ENCODE peak calls at places on chromosomes 2 and 18, in seven cellular contexts. Y is osteoblast; D is neural crest cell; S is AG09319; F is transverse colon; J is CD8-positive, alpha-beta T cell; L is AG10803. W is an unnamed sample.
A peak's percentile ranks its signal among the peaks of the same experiment; 100 is the strongest.

GRCh38 chr2:195404650-195405049 is 252.4 kb upstream of the SLC39A10 start:
- DNase-seq in J (no peak), S (no peak), Y (no peak), L (peak; percentile 5), F (no peak), D (no peak), W (no peak)

GRCh38 chr2:45029215-45029614 is 20.0 kb upstream of the SIX2 start:
- DNase-seq in S (no peak), J (no peak), L (peak; percentile 15), D (no peak), F (no peak), Y (no peak), W (peak; percentile 50)

GRCh38 chr2:70094978-70095832 is 7.9 kb downstream of the PCBP1 start:
- DNase-seq in S (no peak), Y (peak; percentile 94), L (peak; percentile 80), J (no peak), F (peak; percentile 58), D (no peak), W (no peak)

GRCh38 chr2:178584666-178585065 is 104.4 kb downstream of the PLEKHA3 start:
- DNase-seq in D (no peak), Y (no peak), F (no peak), S (no peak), L (no peak), J (no peak), W (no peak)

GRCh38 chr2:190478572-190478971 is 56.0 kb downstream of the NEMP2 start:
- DNase-seq in Y (no peak), F (no peak), J (no peak), D (no peak), S (no peak), L (no peak), W (no peak)

GRCh38 chr18:24397131-24397693 is 412 bp downstream of the OSBPL1A start:
- DNase-seq in S (peak; percentile 39), J (no peak), L (peak; percentile 65), F (peak; percentile 67), Y (peak; percentile 79), D (no peak), W (peak; percentile 86)

GRCh38 chr2:74746480-74746879 is 87.4 kb upstream of the HK2 start:
- DNase-seq in Y (no peak), F (no peak), J (no peak), L (no peak), D (no peak), S (no peak), W (no peak)

GRCh38 chr2:187453078-187453641 is 5.1 kb upstream of the CALCRL start:
- DNase-seq in F (no peak), L (peak; percentile 23), J (no peak), Y (no peak), D (no peak), S (no peak), W (peak; percentile 60)

GRCh38 chr18:23238651-23239349 is 103.5 kb downstream of the CABLES1 start:
- DNase-seq in F (no peak), J (no peak), S (no peak), D (no peak), Y (no peak), L (peak; percentile 66), W (peak; percentile 65)

GRCh38 chr2:74006424-74006823 is 21.7 kb downstream of the TET3 start:
- DNase-seq in S (no peak), Y (no peak), J (no peak), L (no peak), F (no peak), D (no peak), W (no peak)

GRCh38 chr2:219661955-219662395 is 34.5 kb downstream of the SLC4A3 start:
- DNase-seq in F (no peak), L (peak; percentile 48), D (no peak), S (no peak), J (no peak), Y (no peak), W (peak; percentile 54)

GRCh38 chr18:25121442-25121841 is 230.5 kb downstream of the ZNF521 start:
- DNase-seq in J (no peak), S (no peak), D (no peak), L (no peak), F (no peak), Y (no peak), W (no peak)

GRCh38 chr2:239216614-239217273 is 184.1 kb downstream of the HDAC4 start:
- DNase-seq in F (no peak), D (no peak), L (no peak), Y (no peak), J (no peak), S (no peak), W (no peak)

GRCh38 chr2:62409442-62409841 is 96.6 kb downstream of the TMEM17 start:
- DNase-seq in F (no peak), S (no peak), L (no peak), Y (peak; percentile 14), J (no peak), D (no peak), W (peak; percentile 26)

GRCh38 chr2:85400541-85400940 is 9.6 kb downstream of the CAPG start:
- DNase-seq in J (no peak), S (no peak), Y (no peak), F (no peak), D (no peak), L (no peak), W (no peak)

GRCh38 chr2:20356042-20356441 is 5.4 kb upstream of the PUM2 start:
- DNase-seq in Y (peak; percentile 65), J (no peak), D (no peak), F (no peak), L (peak; percentile 89), S (peak; percentile 64), W (peak; percentile 96)

GRCh38 chr2:39377226-39377939 is 59.7 kb downstream of the MAP4K3 start:
- DNase-seq in F (peak; percentile 35), J (no peak), Y (no peak), D (no peak), L (no peak), S (no peak), W (peak; percentile 17)

GRCh38 chr2:226639550-226639949 is 160.1 kb downstream of the IRS1 start:
- DNase-seq in D (no peak), F (no peak), Y (no peak), L (no peak), J (no peak), S (no peak), W (no peak)

GRCh38 chr2:216287251-216287650 is 85.0 kb downstream of the MARCHF4 start:
- DNase-seq in J (no peak), S (no peak), L (peak; percentile 73), F (no peak), D (no peak), Y (no peak), W (peak; percentile 9)

GRCh38 chr2:167438206-167438605 is 549.9 kb downstream of the XIRP2 start:
- DNase-seq in J (no peak), S (no peak), D (no peak), F (no peak), Y (no peak), L (no peak), W (peak; percentile 71)

GRCh38 chr2:19288291-19288690 is 70.1 kb downstream of the OSR1 start:
- DNase-seq in L (no peak), D (no peak), S (no peak), Y (no peak), J (no peak), F (no peak), W (no peak)

GRCh38 chr2:172102159-172102857 is 392 bp downstream of the DLX2 start:
- DNase-seq in L (peak; percentile 82), Y (peak; percentile 97), D (no peak), S (peak; percentile 92), J (no peak), F (no peak), W (no peak)

DNA sequence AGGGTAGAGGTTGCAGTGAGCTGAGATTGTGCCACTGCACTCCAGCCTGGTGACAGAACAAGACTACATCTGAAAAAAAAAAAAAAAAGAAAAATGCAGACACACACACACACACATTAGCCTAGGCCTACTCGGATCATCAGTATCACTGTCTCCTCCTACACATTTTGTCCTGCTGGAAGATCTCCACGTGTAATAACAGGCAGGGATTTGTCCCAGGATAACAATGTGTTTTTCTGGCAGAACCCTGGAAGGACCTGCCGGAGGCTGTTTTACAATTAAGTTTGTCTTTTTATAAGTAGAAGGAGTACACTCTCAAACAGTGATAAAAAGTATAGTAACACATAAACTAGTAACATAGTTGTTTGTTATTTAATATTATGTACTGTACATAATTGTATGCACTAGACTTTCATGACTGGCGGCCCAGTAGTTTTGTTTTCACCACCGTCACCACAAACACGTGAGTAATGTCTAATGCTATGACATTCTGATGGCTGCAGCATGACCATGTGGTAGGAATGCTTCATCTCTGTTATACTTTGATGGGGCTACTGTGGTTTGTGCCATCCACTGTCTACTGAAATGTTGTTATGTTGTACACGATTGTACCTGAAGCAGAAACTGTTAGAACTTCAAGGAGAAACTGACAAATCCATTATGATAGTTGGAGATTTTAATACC is 130.6 kb downstream of the ATP9B start:
- DNase-seq in Y (peak; percentile 78), F (no peak), L (peak; percentile 60), D (no peak), S (no peak), J (no peak), W (peak; percentile 40)
- TF ChIP-seq CTCF in Y (peak; percentile 44), F (no peak), L (peak; percentile 39), D (no peak), S (no peak), J (no peak), W (peak; percentile 20)

DNA sequence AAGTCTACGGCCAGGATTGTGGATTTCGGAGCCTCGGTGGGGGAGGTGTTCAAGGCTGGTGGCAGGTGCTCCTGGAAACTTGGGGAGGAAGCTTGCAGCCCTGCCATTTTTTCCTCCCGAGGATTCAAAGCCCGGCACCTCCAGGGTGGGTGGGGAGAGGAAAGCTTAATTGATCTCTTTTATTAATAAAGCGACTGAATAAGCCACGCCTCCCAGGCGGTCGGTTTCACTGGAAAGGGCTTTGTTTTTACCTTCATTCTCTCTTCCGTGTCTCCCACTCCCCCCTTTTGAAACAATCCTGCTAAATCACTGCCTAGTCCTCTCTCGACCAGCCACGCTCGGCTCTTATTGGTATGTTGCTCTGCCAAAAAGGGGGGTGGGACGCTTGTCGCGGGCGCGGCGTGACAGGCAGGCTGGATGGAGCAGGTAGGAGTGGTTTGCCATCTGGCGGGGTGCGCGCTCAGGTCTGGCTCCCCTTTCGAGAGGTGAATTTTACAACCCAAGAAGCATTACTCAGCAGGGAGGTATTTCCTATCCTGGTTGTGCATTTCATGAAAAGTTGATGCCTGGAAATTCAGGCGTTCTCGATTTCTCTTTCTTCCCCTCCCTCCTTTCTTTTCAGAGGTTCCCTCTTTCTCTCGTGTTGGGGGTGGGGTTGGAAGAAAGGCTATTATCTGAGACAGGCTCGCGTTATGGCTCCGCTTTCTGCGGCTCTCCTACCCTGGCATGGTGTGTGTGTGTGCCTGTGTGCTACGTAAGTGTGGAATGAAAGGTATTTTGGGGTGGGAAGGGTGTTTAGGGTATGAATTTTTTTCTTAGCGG is 1.4 kb downstream of the NEDD4L start:
- DNase-seq in F (peak; percentile 78), D (peak; percentile 31), S (no peak), L (no peak), Y (peak; percentile 55), J (no peak), W (peak; percentile 44)
- TF ChIP-seq CTCF in F (no peak), D (no peak), S (no peak), L (no peak), Y (no peak), J (no peak), W (no peak)

GRCh38 chr18:71001597-71001996 is 712.8 kb downstream of the SOCS6 start:
- DNase-seq in D (no peak), Y (no peak), F (no peak), S (no peak), L (no peak), J (no peak), W (peak; percentile 2)

GRCh38 chr18:70998490-70998889 is 709.6 kb downstream of the SOCS6 start:
- DNase-seq in F (no peak), D (no peak), L (no peak), Y (no peak), J (no peak), S (no peak), W (peak; percentile 42)
- TF ChIP-seq CTCF in F (no peak), D (peak; percentile 32), L (no peak), Y (no peak), J (no peak), S (no peak), W (peak; percentile 43)

GRCh38 chr18:27789406-27789805 is 387.5 kb downstream of the CDH2 start:
- DNase-seq in D (no peak), L (no peak), F (no peak), J (no peak), S (no peak), Y (no peak), W (no peak)
- TF ChIP-seq CTCF in D (no peak), L (no peak), F (no peak), J (no peak), S (no peak), Y (no peak), W (no peak)

W was measured in choroid plexus epithelial cell.